ENCODE peak calls at places on chromosomes 4 and X, in seven cellular contexts. One of them, this sample, is unnamed.

GRCh38 chr4:143653031-143653430 is 47.4 kb downstream of the FREM3 start:
- DNase-seq in M059J: no peak
- DNase-seq in activated CD4-positive, alpha-beta T cell treated with anti-CD3 and anti-CD28 coated beads, Interleukin-2, amount 10 ng/mL, durations not matched to agents 7 days and 5 days: no peak
- DNase-seq in BE2C: no peak
- DNase-seq in amygdala: no peak
- DNase-seq in HEK293T: no peak
- DNase-seq in Panc1: no peak
- DNase-seq in this sample: no peak

GRCh38 chr4:148573284-148573683 is 131.1 kb upstream of the NR3C2 start:
- DNase-seq in activated CD4-positive, alpha-beta T cell treated with anti-CD3 and anti-CD28 coated beads, Interleukin-2, amount 10 ng/mL, durations not matched to agents 7 days and 5 days: no peak
- DNase-seq in M059J: no peak
- DNase-seq in amygdala: no peak
- DNase-seq in BE2C: no peak
- DNase-seq in Panc1: no peak
- DNase-seq in HEK293T: no peak
- DNase-seq in this sample: no peak

GRCh38 chrX:102765217-102765616 is 44.7 kb downstream of the GPRASP3 start:
- DNase-seq in HEK293T: no peak
- DNase-seq in M059J: peak; percentile 92
- DNase-seq in activated CD4-positive, alpha-beta T cell treated with anti-CD3 and anti-CD28 coated beads, Interleukin-2, amount 10 ng/mL, durations not matched to agents 7 days and 5 days: no peak
- DNase-seq in BE2C: no peak
- DNase-seq in Panc1: no peak
- DNase-seq in amygdala: no peak
- DNase-seq in this sample: no peak

GRCh38 chrX:9670136-9670905 is 95.3 kb downstream of the GPR143 start:
- DNase-seq in HEK293T: no peak
- DNase-seq in Panc1: no peak
- DNase-seq in amygdala: no peak
- DNase-seq in BE2C: no peak
- DNase-seq in M059J: peak; percentile 72
- DNase-seq in activated CD4-positive, alpha-beta T cell treated with anti-CD3 and anti-CD28 coated beads, Interleukin-2, amount 10 ng/mL, durations not matched to agents 7 days and 5 days: no peak
- DNase-seq in this sample: no peak

GRCh38 chrX:1598876-1599790 is 7.7 kb downstream of the AKAP17A start:
- DNase-seq in Panc1: no peak
- DNase-seq in BE2C: no peak
- DNase-seq in HEK293T: no peak
- DNase-seq in M059J: no peak
- DNase-seq in activated CD4-positive, alpha-beta T cell treated with anti-CD3 and anti-CD28 coated beads, Interleukin-2, amount 10 ng/mL, durations not matched to agents 7 days and 5 days: no peak
- DNase-seq in amygdala: no peak
- DNase-seq in this sample: no peak

GRCh38 chr4:53899544-53900274 is 164.7 kb downstream of the CHIC2 start:
- DNase-seq in M059J: no peak
- DNase-seq in HEK293T: no peak
- DNase-seq in BE2C: no peak
- DNase-seq in activated CD4-positive, alpha-beta T cell treated with anti-CD3 and anti-CD28 coated beads, Interleukin-2, amount 10 ng/mL, durations not matched to agents 7 days and 5 days: no peak
- DNase-seq in Panc1: no peak
- DNase-seq in amygdala: no peak
- DNase-seq in this sample: no peak

GRCh38 chr4:41257257-41257900 is 651 bp downstream of the UCHL1 start:
- DNase-seq in M059J: peak; percentile 69
- DNase-seq in HEK293T: peak; percentile 30
- DNase-seq in amygdala: peak; percentile 71
- DNase-seq in Panc1: no peak
- DNase-seq in activated CD4-positive, alpha-beta T cell treated with anti-CD3 and anti-CD28 coated beads, Interleukin-2, amount 10 ng/mL, durations not matched to agents 7 days and 5 days: peak; percentile 9
- DNase-seq in BE2C: peak; percentile 81
- DNase-seq in this sample: peak; percentile 71

GRCh38 chrX:18290200-18290599 is 64.3 kb downstream of the SCML2 start:
- DNase-seq in M059J: no peak
- DNase-seq in Panc1: no peak
- DNase-seq in BE2C: no peak
- DNase-seq in HEK293T: peak; percentile 21
- DNase-seq in activated CD4-positive, alpha-beta T cell treated with anti-CD3 and anti-CD28 coated beads, Interleukin-2, amount 10 ng/mL, durations not matched to agents 7 days and 5 days: no peak
- DNase-seq in amygdala: no peak
- DNase-seq in this sample: no peak

GRCh38 chr4:38753021-38753806 is 29.6 kb downstream of the TLR10 start:
- DNase-seq in HEK293T: peak; percentile 60
- DNase-seq in Panc1: no peak
- DNase-seq in amygdala: peak; percentile 16
- DNase-seq in M059J: peak; percentile 98
- DNase-seq in activated CD4-positive, alpha-beta T cell treated with anti-CD3 and anti-CD28 coated beads, Interleukin-2, amount 10 ng/mL, durations not matched to agents 7 days and 5 days: no peak
- DNase-seq in BE2C: peak; percentile 45
- DNase-seq in this sample: peak; percentile 40

GRCh38 chrX:72133851-72134546 is 2.3 kb upstream of the RTL5 start:
- DNase-seq in M059J: no peak
- DNase-seq in BE2C: no peak
- DNase-seq in amygdala: no peak
- DNase-seq in activated CD4-positive, alpha-beta T cell treated with anti-CD3 and anti-CD28 coated beads, Interleukin-2, amount 10 ng/mL, durations not matched to agents 7 days and 5 days: no peak
- DNase-seq in Panc1: no peak
- DNase-seq in HEK293T: no peak
- DNase-seq in this sample: no peak

GRCh38 chr4:5888222-5888701 is 4.6 kb downstream of the CRMP1 start:
- DNase-seq in amygdala: peak; percentile 51
- DNase-seq in activated CD4-positive, alpha-beta T cell treated with anti-CD3 and anti-CD28 coated beads, Interleukin-2, amount 10 ng/mL, durations not matched to agents 7 days and 5 days: no peak
- DNase-seq in Panc1: no peak
- DNase-seq in M059J: no peak
- DNase-seq in BE2C: peak; percentile 87
- DNase-seq in HEK293T: peak; percentile 62
- DNase-seq in this sample: no peak

GRCh38 chr4:170716868-170717267 is 627.1 kb upstream of the AADAT start:
- DNase-seq in Panc1: no peak
- DNase-seq in activated CD4-positive, alpha-beta T cell treated with anti-CD3 and anti-CD28 coated beads, Interleukin-2, amount 10 ng/mL, durations not matched to agents 7 days and 5 days: no peak
- DNase-seq in amygdala: no peak
- DNase-seq in HEK293T: no peak
- DNase-seq in BE2C: no peak
- DNase-seq in M059J: no peak
- DNase-seq in this sample: no peak

GRCh38 chr4:185532327-185532726 is 3.0 kb downstream of the PDLIM3 start:
- DNase-seq in Panc1: no peak
- DNase-seq in M059J: no peak
- DNase-seq in amygdala: no peak
- DNase-seq in activated CD4-positive, alpha-beta T cell treated with anti-CD3 and anti-CD28 coated beads, Interleukin-2, amount 10 ng/mL, durations not matched to agents 7 days and 5 days: no peak
- DNase-seq in HEK293T: no peak
- DNase-seq in BE2C: no peak
- DNase-seq in this sample: no peak